ENCODE peak calls at places on chromosomes 7 and 10, in eight cellular contexts. X is hepatocyte, Q is astrocyte of the spinal cord, Z is foreskin keratinocyte, H is BJ, O is kidney, M is brain microvascular endothelial cell, I is fibroblast of lung. Y is an unnamed sample.

GRCh38 chr10:94677691-94678090 is 5.8 kb upstream of the CYP2C18 start:
- DNase-seq in X (peak; percentile 58), Q (no peak), Z (peak; percentile 3), H (no peak), O (no peak), M (no peak), I (no peak), Y (no peak)

GRCh38 chr7:27846388-27846787 is 106.4 kb downstream of the TAX1BP1 start:
- DNase-seq in X (no peak), Q (no peak), Z (peak; percentile 75), H (no peak), O (no peak), M (no peak), I (peak; percentile 18), Y (no peak)

GRCh38 chr10:78328592-78329404 is 295.1 kb downstream of the RPS24 start:
- DNase-seq in X (no peak), Q (no peak), Z (no peak), H (no peak), O (no peak), M (no peak), I (no peak), Y (peak; percentile 7)

GRCh38 chr10:131963811-131964210 is 17.9 kb downstream of the BNIP3 start:
- DNase-seq in X (no peak), Q (no peak), Z (no peak), H (no peak), O (no peak), M (no peak), I (no peak), Y (no peak)

GRCh38 chr7:151891182-151891581 is 14.3 kb upstream of the PRKAG2 start:
- DNase-seq in X (no peak), Q (no peak), Z (no peak), H (no peak), O (no peak), M (no peak), I (no peak), Y (no peak)

GRCh38 chr10:28400176-28400575 is 97.3 kb upstream of the MPP7 start:
- DNase-seq in X (no peak), Q (no peak), Z (no peak), H (no peak), O (no peak), M (no peak), I (no peak), Y (no peak)

GRCh38 chr10:77583527-77583926 is 54.1 kb downstream of the KCNMA1 start:
- DNase-seq in X (no peak), Q (no peak), Z (peak; percentile 28), H (no peak), O (no peak), M (no peak), I (no peak), Y (no peak)

GRCh38 chr10:61943699-61944444 is 42.4 kb downstream of the ARID5B start:
- DNase-seq in X (no peak), Q (peak; percentile 73), Z (peak; percentile 62), H (no peak), O (no peak), M (peak; percentile 37), I (peak; percentile 77), Y (no peak)

GRCh38 chr10:126787201-126787600 is 116.7 kb upstream of the C10orf90 start:
- DNase-seq in X (no peak), Q (no peak), Z (no peak), H (no peak), O (no peak), M (no peak), I (no peak), Y (no peak)

GRCh38 chr10:5259952-5260578 is 63.4 kb downstream of the AKR1C4 start:
- DNase-seq in X (no peak), Q (no peak), Z (no peak), H (no peak), O (no peak), M (no peak), I (no peak), Y (no peak)

GRCh38 chr10:4181075-4181474 is 396.1 kb upstream of the KLF6 start:
- DNase-seq in X (no peak), Q (no peak), Z (no peak), H (no peak), O (no peak), M (no peak), I (no peak), Y (no peak)

GRCh38 chr10:110056822-110057221 is 49.0 kb downstream of the ADD3 start:
- DNase-seq in X (no peak), Q (peak; percentile 59), Z (no peak), H (peak; percentile 51), O (no peak), M (no peak), I (peak; percentile 83), Y (no peak)

GRCh38 chr7:8133955-8134733 is 127.8 kb downstream of the ICA1 start:
- DNase-seq in X (no peak), Q (peak; percentile 50), Z (peak; percentile 27), H (no peak), O (no peak), M (no peak), I (peak; percentile 20), Y (no peak)

GRCh38 chr10:66176772-66177171 is 749.1 kb upstream of the LRRTM3 start:
- DNase-seq in X (peak; percentile 12), Q (peak; percentile 12), Z (no peak), H (no peak), O (no peak), M (peak; percentile 22), I (peak; percentile 6), Y (no peak)

GRCh38 chr10:132437511-132437910 is 40.5 kb downstream of the PWWP2B start:
- DNase-seq in X (no peak), Q (no peak), Z (no peak), H (no peak), O (peak; percentile 62), M (no peak), I (no peak), Y (no peak)

GRCh38 chr10:126407831-126408230 is 19.6 kb upstream of the ADAM12 start:
- DNase-seq in X (no peak), Q (no peak), Z (peak; percentile 26), H (no peak), O (no peak), M (no peak), I (peak; percentile 57), Y (no peak)

GRCh38 chr7:121372376-121373024 is 23.6 kb downstream of the FAM3C start:
- DNase-seq in X (no peak), Q (no peak), Z (no peak), H (no peak), O (no peak), M (no peak), I (peak; percentile 67), Y (no peak)

GRCh38 chr10:44253769-44254462 is 131.0 kb downstream of the CXCL12 start:
- DNase-seq in X (peak; percentile 83), Q (peak; percentile 20), Z (peak; percentile 47), H (peak; percentile 75), O (peak; percentile 90), M (peak; percentile 79), I (peak; percentile 79), Y (no peak)

GRCh38 chr10:5525581-5526271 is 965 bp downstream of the CALML3 start:
- DNase-seq in X (no peak), Q (no peak), Z (peak; percentile 78), H (no peak), O (no peak), M (no peak), I (peak; percentile 42), Y (no peak)

GRCh38 chr7:66399566-66399965 is 194.4 kb downstream of the TPST1 start:
- DNase-seq in X (no peak), Q (no peak), Z (no peak), H (no peak), O (no peak), M (no peak), I (no peak), Y (no peak)

GRCh38 chr10:48468866-48469511 is 135.9 kb downstream of the ARHGAP22 start:
- DNase-seq in X (no peak), Q (no peak), Z (no peak), H (no peak), O (peak; percentile 62), M (no peak), I (no peak), Y (no peak)

GRCh38 chr10:27369832-27370231 is 129.2 kb upstream of the ACBD5 start:
- DNase-seq in X (no peak), Q (no peak), Z (no peak), H (no peak), O (no peak), M (no peak), I (no peak), Y (no peak)
- TF ChIP-seq CTCF in X (peak; percentile 47), Q (no peak), Z (peak; percentile 67), H (no peak), O (no peak), M (no peak), I (no peak), Y (peak; percentile 43)

DNA sequence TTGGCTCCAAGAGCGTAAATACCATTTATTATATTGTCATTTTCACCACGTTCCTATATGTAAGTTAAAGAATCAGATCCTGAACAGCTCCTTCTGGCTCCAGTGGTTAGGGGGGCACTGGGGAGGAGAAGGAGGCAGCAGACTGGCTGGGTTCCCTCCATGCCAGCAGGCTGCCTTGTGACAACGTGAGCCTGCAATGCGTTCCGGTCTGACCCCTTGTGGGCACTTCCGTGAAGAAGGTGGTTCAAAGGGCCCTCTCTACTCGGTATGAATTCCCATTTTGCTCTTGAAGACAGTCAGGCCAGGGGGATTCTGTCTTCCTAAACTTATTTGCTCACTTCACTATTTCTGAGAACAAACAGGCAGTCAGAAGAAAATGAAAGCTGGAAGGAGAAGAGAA is 253.4 kb downstream of the BMPER start:
- DNase-seq in X (no peak), Q (no peak), Z (no peak), H (no peak), O (no peak), M (no peak), I (no peak), Y (no peak)
- TF ChIP-seq CTCF in X (no peak), Q (peak; percentile 14), Z (no peak), H (no peak), O (peak; percentile 7), M (peak; percentile 24), I (peak; percentile 13), Y (peak; percentile 37)

GRCh38 chr7:80724249-80724871 is 85.9 kb downstream of the CD36 start:
- DNase-seq in X (peak; percentile 18), Q (peak; percentile 72), Z (no peak), H (peak; percentile 93), O (no peak), M (peak; percentile 29), I (peak; percentile 97), Y (no peak)
- TF ChIP-seq CTCF in X (no peak), Q (no peak), Z (no peak), H (no peak), O (no peak), M (no peak), I (no peak), Y (no peak)

GRCh38 chr10:8583096-8583495 is 528.6 kb downstream of the GATA3 start:
- DNase-seq in X (no peak), Q (no peak), Z (no peak), H (no peak), O (no peak), M (no peak), I (no peak), Y (no peak)
- TF ChIP-seq CTCF in X (no peak), Q (no peak), Z (no peak), H (no peak), O (no peak), M (no peak), I (no peak), Y (no peak)

Y was measured in progenitor cell of endocrine pancreas.